ENCODE peak calls at places on chromosomes 6 and 20, in six cellular contexts. One of them, this sample, is unnamed.
A peak's percentile ranks its signal among the peaks of the same experiment; 100 is the strongest.

GRCh38 chr20:32965581-32966373 is 38.5 kb downstream of the SUN5 start:
- DNase-seq in HT-29: no peak
- DNase-seq in right cardiac atrium: no peak
- DNase-seq in activated CD4-positive, alpha-beta T cell treated with anti-CD3 and anti-CD28 coated beads, Interleukin-2, amount 10 ng/mL, durations not matched to agents 7 days and 5 days: peak; percentile 51
- DNase-seq in EL: no peak
- DNase-seq in stimulated activated CD8-positive, alpha-beta memory T cell treated with anti-CD3 and anti-CD28 coated beads, Interleukin-4, amount 100 ng/mL, for 1 hour: no peak
- DNase-seq in this sample: no peak

GRCh38 chr6:106051241-106051640 is 34.9 kb upstream of the PRDM1 start:
- DNase-seq in right cardiac atrium: no peak
- DNase-seq in HT-29: no peak
- DNase-seq in activated CD4-positive, alpha-beta T cell treated with anti-CD3 and anti-CD28 coated beads, Interleukin-2, amount 10 ng/mL, durations not matched to agents 7 days and 5 days: no peak
- DNase-seq in EL: no peak
- DNase-seq in stimulated activated CD8-positive, alpha-beta memory T cell treated with anti-CD3 and anti-CD28 coated beads, Interleukin-4, amount 100 ng/mL, for 1 hour: no peak
- DNase-seq in this sample: no peak

GRCh38 chr6:108518714-108519576 is 41.8 kb upstream of the FOXO3 start:
- DNase-seq in EL: peak; percentile 31
- DNase-seq in activated CD4-positive, alpha-beta T cell treated with anti-CD3 and anti-CD28 coated beads, Interleukin-2, amount 10 ng/mL, durations not matched to agents 7 days and 5 days: peak; percentile 20
- DNase-seq in stimulated activated CD8-positive, alpha-beta memory T cell treated with anti-CD3 and anti-CD28 coated beads, Interleukin-4, amount 100 ng/mL, for 1 hour: no peak
- DNase-seq in right cardiac atrium: no peak
- DNase-seq in HT-29: peak; percentile 44
- DNase-seq in this sample: peak; percentile 20

GRCh38 chr6:28719275-28719940 is 193.7 kb downstream of the GPX5 start:
- DNase-seq in right cardiac atrium: no peak
- DNase-seq in HT-29: peak; percentile 14
- DNase-seq in EL: peak; percentile 69
- DNase-seq in stimulated activated CD8-positive, alpha-beta memory T cell treated with anti-CD3 and anti-CD28 coated beads, Interleukin-4, amount 100 ng/mL, for 1 hour: no peak
- DNase-seq in activated CD4-positive, alpha-beta T cell treated with anti-CD3 and anti-CD28 coated beads, Interleukin-2, amount 10 ng/mL, durations not matched to agents 7 days and 5 days: no peak
- DNase-seq in this sample: peak; percentile 27

GRCh38 chr6:137983269-137983668 is 116.2 kb downstream of the TNFAIP3 start:
- DNase-seq in EL: no peak
- DNase-seq in stimulated activated CD8-positive, alpha-beta memory T cell treated with anti-CD3 and anti-CD28 coated beads, Interleukin-4, amount 100 ng/mL, for 1 hour: no peak
- DNase-seq in right cardiac atrium: no peak
- DNase-seq in activated CD4-positive, alpha-beta T cell treated with anti-CD3 and anti-CD28 coated beads, Interleukin-2, amount 10 ng/mL, durations not matched to agents 7 days and 5 days: no peak
- DNase-seq in HT-29: no peak
- DNase-seq in this sample: no peak

GRCh38 chr6:74631558-74631957 is 574.3 kb downstream of the COL12A1 start:
- DNase-seq in right cardiac atrium: no peak
- DNase-seq in activated CD4-positive, alpha-beta T cell treated with anti-CD3 and anti-CD28 coated beads, Interleukin-2, amount 10 ng/mL, durations not matched to agents 7 days and 5 days: no peak
- DNase-seq in stimulated activated CD8-positive, alpha-beta memory T cell treated with anti-CD3 and anti-CD28 coated beads, Interleukin-4, amount 100 ng/mL, for 1 hour: no peak
- DNase-seq in HT-29: no peak
- DNase-seq in EL: peak; percentile 15
- DNase-seq in this sample: peak; percentile 52

GRCh38 chr6:119493980-119494379 is 144.4 kb upstream of the MAN1A1 start:
- DNase-seq in activated CD4-positive, alpha-beta T cell treated with anti-CD3 and anti-CD28 coated beads, Interleukin-2, amount 10 ng/mL, durations not matched to agents 7 days and 5 days: no peak
- DNase-seq in stimulated activated CD8-positive, alpha-beta memory T cell treated with anti-CD3 and anti-CD28 coated beads, Interleukin-4, amount 100 ng/mL, for 1 hour: no peak
- DNase-seq in EL: no peak
- DNase-seq in right cardiac atrium: no peak
- DNase-seq in HT-29: peak; percentile 12
- DNase-seq in this sample: no peak

GRCh38 chr6:113464536-113464935 is 392.6 kb upstream of the MARCKS start:
- DNase-seq in HT-29: no peak
- DNase-seq in activated CD4-positive, alpha-beta T cell treated with anti-CD3 and anti-CD28 coated beads, Interleukin-2, amount 10 ng/mL, durations not matched to agents 7 days and 5 days: no peak
- DNase-seq in stimulated activated CD8-positive, alpha-beta memory T cell treated with anti-CD3 and anti-CD28 coated beads, Interleukin-4, amount 100 ng/mL, for 1 hour: no peak
- DNase-seq in EL: peak; percentile 43
- DNase-seq in right cardiac atrium: no peak
- DNase-seq in this sample: no peak

GRCh38 chr20:10111144-10111771 is 76.5 kb downstream of the ANKEF1 start:
- DNase-seq in right cardiac atrium: no peak
- DNase-seq in stimulated activated CD8-positive, alpha-beta memory T cell treated with anti-CD3 and anti-CD28 coated beads, Interleukin-4, amount 100 ng/mL, for 1 hour: no peak
- DNase-seq in HT-29: peak; percentile 48
- DNase-seq in activated CD4-positive, alpha-beta T cell treated with anti-CD3 and anti-CD28 coated beads, Interleukin-2, amount 10 ng/mL, durations not matched to agents 7 days and 5 days: no peak
- DNase-seq in EL: no peak
- DNase-seq in this sample: no peak

GRCh38 chr20:46558511-46558959 is 8.1 kb upstream of the OCSTAMP start:
- DNase-seq in activated CD4-positive, alpha-beta T cell treated with anti-CD3 and anti-CD28 coated beads, Interleukin-2, amount 10 ng/mL, durations not matched to agents 7 days and 5 days: no peak
- DNase-seq in HT-29: peak; percentile 27
- DNase-seq in EL: peak; percentile 90
- DNase-seq in right cardiac atrium: no peak
- DNase-seq in stimulated activated CD8-positive, alpha-beta memory T cell treated with anti-CD3 and anti-CD28 coated beads, Interleukin-4, amount 100 ng/mL, for 1 hour: no peak
- DNase-seq in this sample: peak; percentile 44

GRCh38 chr6:15296735-15297134 is 50.9 kb downstream of the JARID2 start:
- DNase-seq in activated CD4-positive, alpha-beta T cell treated with anti-CD3 and anti-CD28 coated beads, Interleukin-2, amount 10 ng/mL, durations not matched to agents 7 days and 5 days: peak; percentile 51
- DNase-seq in HT-29: no peak
- DNase-seq in right cardiac atrium: no peak
- DNase-seq in EL: no peak
- DNase-seq in stimulated activated CD8-positive, alpha-beta memory T cell treated with anti-CD3 and anti-CD28 coated beads, Interleukin-4, amount 100 ng/mL, for 1 hour: no peak
- DNase-seq in this sample: no peak

GRCh38 chr6:168468046-168468445 is 27.1 kb downstream of the SMOC2 start:
- DNase-seq in activated CD4-positive, alpha-beta T cell treated with anti-CD3 and anti-CD28 coated beads, Interleukin-2, amount 10 ng/mL, durations not matched to agents 7 days and 5 days: no peak
- DNase-seq in stimulated activated CD8-positive, alpha-beta memory T cell treated with anti-CD3 and anti-CD28 coated beads, Interleukin-4, amount 100 ng/mL, for 1 hour: no peak
- DNase-seq in HT-29: no peak
- DNase-seq in EL: no peak
- DNase-seq in right cardiac atrium: no peak
- DNase-seq in this sample: no peak

GRCh38 chr6:90284236-90284744 is 12.4 kb downstream of the BACH2 start:
- DNase-seq in activated CD4-positive, alpha-beta T cell treated with anti-CD3 and anti-CD28 coated beads, Interleukin-2, amount 10 ng/mL, durations not matched to agents 7 days and 5 days: peak; percentile 57
- DNase-seq in HT-29: peak; percentile 28
- DNase-seq in stimulated activated CD8-positive, alpha-beta memory T cell treated with anti-CD3 and anti-CD28 coated beads, Interleukin-4, amount 100 ng/mL, for 1 hour: peak; percentile 8
- DNase-seq in EL: peak; percentile 88
- DNase-seq in right cardiac atrium: no peak
- DNase-seq in this sample: peak; percentile 71

GRCh38 chr20:11918280-11918952 is 723 bp downstream of the BTBD3 start:
- DNase-seq in right cardiac atrium: no peak
- DNase-seq in activated CD4-positive, alpha-beta T cell treated with anti-CD3 and anti-CD28 coated beads, Interleukin-2, amount 10 ng/mL, durations not matched to agents 7 days and 5 days: no peak
- DNase-seq in stimulated activated CD8-positive, alpha-beta memory T cell treated with anti-CD3 and anti-CD28 coated beads, Interleukin-4, amount 100 ng/mL, for 1 hour: no peak
- DNase-seq in EL: no peak
- DNase-seq in HT-29: no peak
- DNase-seq in this sample: no peak

GRCh38 chr6:35727206-35727934 is 9.5 kb upstream of the ARMC12 start:
- DNase-seq in activated CD4-positive, alpha-beta T cell treated with anti-CD3 and anti-CD28 coated beads, Interleukin-2, amount 10 ng/mL, durations not matched to agents 7 days and 5 days: no peak
- DNase-seq in HT-29: peak; percentile 68
- DNase-seq in right cardiac atrium: peak; percentile 96
- DNase-seq in EL: peak; percentile 74
- DNase-seq in stimulated activated CD8-positive, alpha-beta memory T cell treated with anti-CD3 and anti-CD28 coated beads, Interleukin-4, amount 100 ng/mL, for 1 hour: no peak
- DNase-seq in this sample: peak; percentile 98

GRCh38 chr20:309306-309840 is 12.0 kb downstream of the ZCCHC3 start:
- DNase-seq in activated CD4-positive, alpha-beta T cell treated with anti-CD3 and anti-CD28 coated beads, Interleukin-2, amount 10 ng/mL, durations not matched to agents 7 days and 5 days: no peak
- DNase-seq in EL: peak; percentile 55
- DNase-seq in HT-29: no peak
- DNase-seq in stimulated activated CD8-positive, alpha-beta memory T cell treated with anti-CD3 and anti-CD28 coated beads, Interleukin-4, amount 100 ng/mL, for 1 hour: no peak
- DNase-seq in right cardiac atrium: no peak
- DNase-seq in this sample: peak; percentile 65

GRCh38 chr6:130604869-130605401 is 222.3 kb upstream of the SMLR1 start:
- DNase-seq in right cardiac atrium: no peak
- DNase-seq in EL: no peak
- DNase-seq in stimulated activated CD8-positive, alpha-beta memory T cell treated with anti-CD3 and anti-CD28 coated beads, Interleukin-4, amount 100 ng/mL, for 1 hour: no peak
- DNase-seq in HT-29: no peak
- DNase-seq in activated CD4-positive, alpha-beta T cell treated with anti-CD3 and anti-CD28 coated beads, Interleukin-2, amount 10 ng/mL, durations not matched to agents 7 days and 5 days: no peak
- DNase-seq in this sample: no peak